ENCODE peak calls at places on chromosomes 16 and 17, in seven cellular contexts. S, M, B, X, C, D and O are unnamed samples.

GRCh38 chr17:5870231-5870953 is 199.8 kb upstream of the WSCD1 start:
- DNase-seq in X (no peak), C (no peak), D (no peak), B (peak), S (no peak), M (no peak), O (no peak)

GRCh38 chr16:83915491-83915890 is 16.6 kb downstream of the MLYCD start:
- DNase-seq in C (no peak), M (no peak), S (no peak), X (no peak), D (no peak), B (no peak), O (no peak)

GRCh38 chr16:31273676-31274075 is 13.9 kb downstream of the ITGAM start:
- DNase-seq in X (no peak), S (peak), B (no peak), M (no peak), C (no peak), D (no peak), O (no peak)

GRCh38 chr17:48456584-48456983 is 26.6 kb upstream of the SKAP1 start:
- DNase-seq in X (no peak), M (peak), D (no peak), S (no peak), B (peak), C (no peak), O (no peak)

GRCh38 chr16:84461029-84461415 is 43.4 kb downstream of the MEAK7 start:
- DNase-seq in B (no peak), X (no peak), S (no peak), M (no peak), C (no peak), D (no peak), O (no peak)

GRCh38 chr17:364308-364707 is 11.7 kb upstream of the RPH3AL start:
- DNase-seq in C (no peak), S (no peak), X (no peak), M (no peak), D (no peak), B (no peak), O (no peak)

GRCh38 chr17:62869885-62870580 is 61.9 kb upstream of the MARCHF10 start:
- DNase-seq in B (peak), D (peak), M (peak), S (peak), X (no peak), C (peak), O (no peak)

GRCh38 chr16:971582-971905 is 760 bp upstream of the LMF1 start:
- DNase-seq in S (no peak), M (no peak), D (no peak), B (no peak), X (no peak), C (no peak), O (no peak)

GRCh38 chr16:396605-397004 is 394 bp upstream of the NME4 start:
- DNase-seq in D (peak), X (no peak), C (peak), M (peak), S (no peak), B (peak), O (no peak)

GRCh38 chr16:75106351-75107274 is 10.0 kb downstream of the LDHD start:
- DNase-seq in B (no peak), S (no peak), X (no peak), D (no peak), C (no peak), M (no peak), O (no peak)

GRCh38 chr17:2215616-2216364 is 87.8 kb downstream of the SMG6 start:
- DNase-seq in B (peak), X (peak), C (no peak), S (no peak), M (peak), D (peak), O (peak)

GRCh38 chr17:72004476-72005331 is 116.1 kb upstream of the SOX9 start:
- DNase-seq in X (no peak), C (no peak), S (no peak), M (no peak), B (peak), D (no peak), O (no peak)

GRCh38 chr16:50372611-50373344 is 4.0 kb upstream of the BRD7 start:
- DNase-seq in B (peak), D (no peak), X (no peak), S (no peak), C (no peak), M (no peak), O (no peak)

GRCh38 chr16:57800213-57801097 is 1.8 kb downstream of the KIFC3 start:
- DNase-seq in M (no peak), B (no peak), S (no peak), C (no peak), D (no peak), X (no peak), O (no peak)

GRCh38 chr16:68069511-68070248 is 15.5 kb upstream of the NFATC3 start:
- DNase-seq in D (peak), B (no peak), C (no peak), S (peak), M (no peak), X (peak), O (no peak)

GRCh38 chr16:25299792-25300590 is 42.3 kb upstream of the ZKSCAN2 start:
- DNase-seq in S (no peak), D (no peak), M (no peak), C (no peak), B (no peak), X (no peak), O (no peak)

GRCh38 chr16:89687092-89687940 is 827 bp downstream of the CDK10 start:
- DNase-seq in C (peak), X (no peak), B (peak), S (no peak), M (peak), D (no peak), O (no peak)

GRCh38 chr17:37131064-37131463 is 182.3 kb downstream of the AATF start:
- DNase-seq in C (no peak), S (no peak), B (peak), D (no peak), M (peak), X (no peak), O (no peak)

GRCh38 chr17:34542700-34543336 is 36.6 kb upstream of the TMEM132E start:
- DNase-seq in B (peak), M (peak), X (peak), D (peak), S (no peak), C (peak), O (peak)

GRCh38 chr17:57867126-57867525 is 17.3 kb upstream of the MRPS23 start:
- DNase-seq in M (no peak), C (no peak), X (no peak), S (no peak), B (no peak), D (no peak), O (no peak)

GRCh38 chr16:80161799-80162380 is 378.9 kb upstream of the DYNLRB2 start:
- DNase-seq in X (no peak), S (no peak), D (no peak), M (no peak), B (no peak), C (no peak), O (no peak)